ENCODE peak calls at places on chromosome 4, in seven cellular contexts. S is transverse colon; B is glutamatergic neuron; X is right lobe of liver; A is colonic mucosa; E is activated naive CD4-positive, alpha-beta T cell treated with Interleukin-2 at 50 U/mL for 16 hours; Y is DMS153. F is an unnamed sample.

GRCh38 chr4:108320066-108320465 is 151.3 kb upstream of the LEF1 start:
- DNase-seq in S (no peak), B (no peak), X (no peak), A (no peak), E (no peak), Y (peak; percentile 33), F (no peak)

GRCh38 chr4:186348433-186348832 is 82.4 kb downstream of the F11 start:
- DNase-seq in S (no peak), B (no peak), X (no peak), A (no peak), E (no peak), Y (peak; percentile 64), F (no peak)

GRCh38 chr4:76563804-76564468 is 128.9 kb downstream of the SHROOM3 start:
- DNase-seq in S (no peak), B (no peak), X (no peak), A (no peak), E (no peak), Y (no peak), F (peak; percentile 62)

GRCh38 chr4:113052379-113052951 is 3.0 kb downstream of the ANK2 start:
- DNase-seq in S (no peak), B (no peak), X (no peak), A (no peak), E (no peak), Y (peak; percentile 54), F (peak; percentile 89)

GRCh38 chr4:78058591-78059523 is 1.7 kb downstream of the FRAS1 start:
- DNase-seq in S (peak; percentile 41), B (peak; percentile 64), X (peak; percentile 61), A (peak; percentile 52), E (no peak), Y (peak; percentile 23), F (peak; percentile 67)

GRCh38 chr4:128060620-128061565 is at the start of gene LARP1B:
- DNase-seq in S (peak; percentile 97), B (peak; percentile 96), X (peak; percentile 99), A (peak; percentile 97), E (peak; percentile 95), Y (peak; percentile 91), F (peak; percentile 97)

GRCh38 chr4:180925800-180926199 is 1317.4 kb upstream of the TENM3 start:
- DNase-seq in S (no peak), B (no peak), X (no peak), A (no peak), E (no peak), Y (no peak), F (no peak)

GRCh38 chr4:147590249-147590920 is 26.8 kb upstream of the TMEM184C start:
- DNase-seq in S (peak; percentile 33), B (peak; percentile 74), X (no peak), A (peak; percentile 40), E (peak; percentile 39), Y (no peak), F (peak; percentile 87)

GRCh38 chr4:7159923-7160322 is 32.4 kb upstream of the SORCS2 start:
- DNase-seq in S (no peak), B (no peak), X (no peak), A (peak; percentile 41), E (no peak), Y (no peak), F (no peak)

GRCh38 chr4:57162499-57163019 is 52.4 kb upstream of the IGFBP7 start:
- DNase-seq in S (no peak), B (no peak), X (no peak), A (no peak), E (no peak), Y (no peak), F (no peak)

F was measured in myocyte.